ENCODE peak calls at places on chromosome 12, in five cellular contexts. R, C, Z, L and Y are unnamed samples.

GRCh38 chr12:109192358-109192757 is 76.0 kb downstream of the ACACB start:
- DNase-seq in L (peak), C (no peak), Z (peak), R (no peak), Y (no peak)

GRCh38 chr12:88559772-88560171 is 20.5 kb downstream of the KITLG start:
- DNase-seq in L (no peak), Z (peak), R (no peak), C (no peak), Y (no peak)

GRCh38 chr12:58563621-58564020 is 356.7 kb downstream of the LRIG3 start:
- DNase-seq in L (no peak), R (no peak), C (no peak), Z (no peak), Y (no peak)

GRCh38 chr12:21877583-21877982 is 63.6 kb downstream of the ABCC9 start:
- DNase-seq in R (no peak), Z (no peak), C (no peak), L (no peak), Y (no peak)

GRCh38 chr12:75709474-75709873 is 198.1 kb upstream of the KRR1 start:
- DNase-seq in R (no peak), Z (no peak), C (no peak), L (no peak), Y (no peak)

GRCh38 chr12:12925383-12925782 is 26.6 kb downstream of the GPRC5D start:
- DNase-seq in Z (peak), R (no peak), C (no peak), L (no peak), Y (no peak)

GRCh38 chr12:123512838-123513665 is 20.5 kb downstream of the RILPL1 start:
- DNase-seq in R (no peak), C (no peak), Z (no peak), L (no peak), Y (peak)

GRCh38 chr12:88944403-88944802 is 364.1 kb upstream of the KITLG start:
- DNase-seq in L (peak), C (no peak), R (no peak), Z (peak), Y (no peak)

GRCh38 chr12:386651-387050 is 2.5 kb downstream of the KDM5A start:
- DNase-seq in Z (peak), C (no peak), R (no peak), L (peak), Y (no peak)

GRCh38 chr12:28172434-28173030 is 17.7 kb upstream of the CCDC91 start:
- DNase-seq in L (peak), Z (peak), C (peak), R (no peak), Y (no peak)

GRCh38 chr12:68042212-68042699 is 53.0 kb downstream of the IFNG-AS1 start:
- DNase-seq in Z (peak), R (no peak), C (no peak), L (no peak), Y (peak)

GRCh38 chr12:95663525-95663924 is 112.2 kb upstream of the USP44 start:
- DNase-seq in R (no peak), C (no peak), L (no peak), Z (no peak), Y (no peak)

GRCh38 chr12:54631988-54632728 is 2.5 kb downstream of the LACRT start:
- DNase-seq in L (no peak), Z (no peak), C (peak), R (peak), Y (no peak)

GRCh38 chr12:76226956-76227355 is 121.3 kb downstream of the BBS10 start:
- DNase-seq in Z (no peak), L (no peak), C (no peak), R (no peak), Y (no peak)

GRCh38 chr12:111570090-111570961 is 28.8 kb downstream of the ATXN2 start:
- DNase-seq in C (no peak), Z (peak), R (no peak), L (peak), Y (no peak)

GRCh38 chr12:11805043-11805442 is 155.6 kb downstream of the ETV6 start:
- DNase-seq in Z (no peak), L (no peak), R (no peak), C (no peak), Y (no peak)
- TF ChIP-seq CTCF in Z (peak), L (peak), R (no peak), C (no peak), Y (no peak)

GRCh38 chr12:20601668-20602280 is 93.4 kb upstream of the SLCO1C1 start:
- DNase-seq in L (peak), R (no peak), C (no peak), Z (peak), Y (no peak)
- TF ChIP-seq CTCF in L (peak), R (no peak), C (peak), Z (peak), Y (peak)

GRCh38 chr12:49225551-49226166 is 36.8 kb upstream of the TUBA1A start:
- DNase-seq in L (peak), Z (peak), C (no peak), R (no peak), Y (no peak)
- TF ChIP-seq CTCF in L (no peak), Z (peak), C (no peak), R (no peak), Y (peak)

GRCh38 chr12:113098428-113099028 is 37.0 kb downstream of the RASAL1 start:
- DNase-seq in L (peak), C (peak), Z (peak), R (peak), Y (peak)
- TF ChIP-seq CTCF in L (peak), C (peak), Z (peak), R (peak), Y (peak)

GRCh38 chr12:2683283-2684025 is 111.3 kb upstream of the FKBP4 start:
- DNase-seq in Z (peak), L (no peak), C (no peak), R (peak), Y (no peak)
- TF ChIP-seq CTCF in Z (no peak), L (peak), C (no peak), R (no peak), Y (no peak)

GRCh38 chr12:2332947-2333346 is 280.2 kb downstream of the CACNA1C start:
- DNase-seq in Z (no peak), L (no peak), R (no peak), C (no peak), Y (no peak)
- TF ChIP-seq CTCF in Z (no peak), L (no peak), R (no peak), C (no peak), Y (no peak)

GRCh38 chr12:32135967-32136366 is 29.3 kb downstream of the BICD1 start:
- DNase-seq in C (no peak), L (no peak), R (no peak), Z (no peak), Y (no peak)

GRCh38 chr12:32136404-32136803 is 29.8 kb downstream of the BICD1 start:
- DNase-seq in C (no peak), R (no peak), Z (no peak), L (no peak), Y (no peak)

GRCh38 chr12:32139064-32139421 is 32.4 kb downstream of the BICD1 start:
- DNase-seq in L (no peak), Z (peak), C (no peak), R (no peak), Y (peak)

GRCh38 chr12:32131666-32132065 is 25.0 kb downstream of the BICD1 start:
- DNase-seq in C (no peak), Z (no peak), R (no peak), L (no peak), Y (no peak)

DNA sequence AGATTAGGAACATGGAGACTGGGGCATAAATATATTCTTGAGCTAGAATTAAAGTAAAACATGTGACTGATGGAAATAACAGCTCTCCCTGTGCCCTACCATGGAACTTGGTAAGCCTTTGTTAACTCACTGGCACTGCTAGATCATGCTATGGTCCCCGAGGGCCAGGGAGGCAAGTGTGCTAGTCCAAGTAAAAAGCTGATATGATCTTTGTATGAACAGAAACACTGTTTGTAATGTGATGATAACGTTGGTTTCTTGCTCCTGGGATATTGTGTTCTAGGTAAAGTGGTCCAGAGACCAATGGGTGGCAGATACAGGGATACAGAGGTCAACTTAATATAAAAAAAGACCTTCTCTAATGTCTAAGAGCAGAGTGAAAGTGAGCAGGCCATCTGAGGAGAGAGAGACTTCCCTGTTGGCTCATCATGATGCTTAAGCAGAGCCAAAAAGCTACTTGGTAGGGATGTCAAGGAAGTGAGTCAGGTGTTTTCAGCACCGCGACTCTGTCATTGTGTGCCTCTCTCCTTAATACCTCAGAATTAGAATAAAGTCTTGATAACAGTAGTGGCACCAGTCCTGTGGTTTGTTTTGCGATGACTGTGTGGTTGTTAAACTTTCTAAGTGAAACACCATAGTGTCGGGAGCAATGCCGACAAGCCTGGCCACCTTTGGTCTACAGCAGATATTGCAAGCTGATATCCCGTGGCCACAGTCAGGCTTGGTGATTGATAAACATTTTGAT is 27.7 kb downstream of the BICD1 start:
- DNase-seq in R (peak), C (no peak), L (peak), Z (peak), Y (peak)
- TF ChIP-seq CTCF in R (no peak), C (no peak), L (no peak), Z (no peak), Y (no peak)

GRCh38 chr12:113234483-113234882 is 13.2 kb downstream of the TPCN1 start:
- DNase-seq in R (no peak), Z (no peak), L (no peak), C (peak), Y (no peak)

GRCh38 chr12:113231275-113232231 is 10.3 kb downstream of the TPCN1 start:
- DNase-seq in Z (no peak), C (peak), R (no peak), L (no peak), Y (no peak)

GRCh38 chr12:113232232-113232615 is 11.0 kb downstream of the TPCN1 start:
- DNase-seq in C (peak), Z (no peak), L (no peak), R (no peak), Y (no peak)

GRCh38 chr12:113233967-113234366 is 12.7 kb downstream of the TPCN1 start:
- DNase-seq in C (no peak), L (no peak), R (no peak), Z (no peak), Y (no peak)

GRCh38 chr12:113232787-113233585 is 11.7 kb downstream of the TPCN1 start:
- DNase-seq in C (peak), R (peak), Z (peak), L (no peak), Y (peak)
- TF ChIP-seq CTCF in C (no peak), R (peak), Z (no peak), L (no peak), Y (no peak)